ENCODE peak calls at places on chromosomes 4 and X, in eight cellular contexts. One of them, this sample, is unnamed. For H3K4me1, the result is how much of the 10 kb centered on the place peaks cover.

GRCh38 chrX:46263494-46263893 is 281.7 kb downstream of the ZNF674 start:
- DNase-seq in heart left ventricle: no peak
- DNase-seq in sigmoid colon: no peak
- DNase-seq in pancreas: no peak
- DNase-seq in mammary epithelial cell: peak
- DNase-seq in uterus: no peak
- DNase-seq in CD4-positive, alpha-beta memory T cell: no peak
- DNase-seq in tibial artery: no peak
- DNase-seq in this sample: no peak

GRCh38 chr4:183945741-183946140 is 40.6 kb downstream of the STOX2 start:
- DNase-seq in heart left ventricle: no peak
- DNase-seq in sigmoid colon: no peak
- DNase-seq in pancreas: no peak
- DNase-seq in mammary epithelial cell: no peak
- DNase-seq in uterus: no peak
- DNase-seq in CD4-positive, alpha-beta memory T cell: no peak
- DNase-seq in tibial artery: no peak
- DNase-seq in this sample: no peak

GRCh38 chrX:68980906-68981616 is 152.2 kb downstream of the EFNB1 start:
- DNase-seq in heart left ventricle: no peak
- DNase-seq in sigmoid colon: no peak
- DNase-seq in pancreas: no peak
- DNase-seq in mammary epithelial cell: no peak
- DNase-seq in uterus: no peak
- DNase-seq in CD4-positive, alpha-beta memory T cell: no peak
- DNase-seq in tibial artery: no peak
- DNase-seq in this sample: no peak

GRCh38 chr4:159864337-159864736 is 761.5 kb downstream of the RAPGEF2 start:
- DNase-seq in heart left ventricle: no peak
- DNase-seq in sigmoid colon: no peak
- DNase-seq in pancreas: no peak
- DNase-seq in mammary epithelial cell: no peak
- DNase-seq in uterus: no peak
- DNase-seq in CD4-positive, alpha-beta memory T cell: no peak
- DNase-seq in tibial artery: no peak
- DNase-seq in this sample: no peak

GRCh38 chrX:40158036-40158706 is 60.4 kb upstream of the BCOR start:
- DNase-seq in heart left ventricle: peak
- DNase-seq in sigmoid colon: no peak
- DNase-seq in pancreas: no peak
- DNase-seq in mammary epithelial cell: no peak
- DNase-seq in uterus: peak
- DNase-seq in CD4-positive, alpha-beta memory T cell: no peak
- DNase-seq in tibial artery: no peak
- DNase-seq in this sample: no peak

GRCh38 chr4:10917475-10918103 is 233.0 kb upstream of the CLNK start:
- DNase-seq in heart left ventricle: no peak
- DNase-seq in sigmoid colon: no peak
- DNase-seq in pancreas: peak
- DNase-seq in mammary epithelial cell: no peak
- DNase-seq in uterus: no peak
- DNase-seq in CD4-positive, alpha-beta memory T cell: no peak
- DNase-seq in tibial artery: no peak
- DNase-seq in this sample: no peak

GRCh38 chr4:146522862-146523205 is 1.1 kb upstream of the SLC10A7 start:
- DNase-seq in heart left ventricle: no peak
- DNase-seq in sigmoid colon: no peak
- DNase-seq in pancreas: no peak
- DNase-seq in mammary epithelial cell: peak
- DNase-seq in uterus: no peak
- DNase-seq in CD4-positive, alpha-beta memory T cell: no peak
- DNase-seq in tibial artery: no peak
- DNase-seq in this sample: no peak

GRCh38 chr4:13627185-13627605 is 330 bp downstream of the BOD1L1 start:
- DNase-seq in heart left ventricle: no peak
- DNase-seq in sigmoid colon: peak
- DNase-seq in pancreas: peak
- DNase-seq in mammary epithelial cell: no peak
- DNase-seq in uterus: no peak
- DNase-seq in CD4-positive, alpha-beta memory T cell: no peak
- DNase-seq in tibial artery: no peak
- DNase-seq in this sample: no peak

GRCh38 chrX:105608745-105609144 is 213.6 kb upstream of the NRK start:
- DNase-seq in heart left ventricle: no peak
- DNase-seq in sigmoid colon: no peak
- DNase-seq in pancreas: no peak
- DNase-seq in mammary epithelial cell: no peak
- DNase-seq in uterus: no peak
- DNase-seq in CD4-positive, alpha-beta memory T cell: no peak
- DNase-seq in tibial artery: no peak
- DNase-seq in this sample: no peak

GRCh38 chrX:71543316-71543715 is 10.4 kb downstream of the OGT start:
- DNase-seq in heart left ventricle: no peak
- DNase-seq in sigmoid colon: no peak
- DNase-seq in pancreas: no peak
- DNase-seq in mammary epithelial cell: peak
- DNase-seq in uterus: no peak
- DNase-seq in CD4-positive, alpha-beta memory T cell: no peak
- DNase-seq in tibial artery: no peak
- DNase-seq in this sample: no peak

GRCh38 chr4:52984469-52984868 is 122.4 kb downstream of the RASL11B start:
- DNase-seq in heart left ventricle: no peak
- DNase-seq in sigmoid colon: no peak
- DNase-seq in pancreas: no peak
- DNase-seq in mammary epithelial cell: peak
- DNase-seq in uterus: no peak
- DNase-seq in CD4-positive, alpha-beta memory T cell: no peak
- DNase-seq in tibial artery: no peak
- DNase-seq in this sample: no peak

DNA sequence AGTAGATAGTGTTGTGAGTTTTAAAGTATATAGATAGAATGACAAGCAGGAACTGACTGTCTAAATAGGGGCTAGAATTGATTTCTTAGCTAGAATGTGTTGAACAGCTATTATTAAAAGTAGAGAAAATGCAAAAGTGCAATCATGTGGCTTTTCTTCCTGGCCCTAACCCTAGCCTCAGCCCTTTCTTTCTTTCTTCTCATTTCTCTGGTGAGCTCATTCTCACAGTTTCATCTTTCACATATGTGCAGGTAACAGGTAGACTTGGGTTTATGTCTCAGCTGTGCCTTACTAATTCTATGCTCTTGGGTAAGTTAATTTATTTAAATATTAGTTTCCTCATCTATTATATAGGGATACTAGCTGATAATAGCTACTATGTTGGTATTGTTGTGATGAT is 24.9 kb downstream of the FGF2 start:
- DNase-seq in heart left ventricle: no peak
- DNase-seq in sigmoid colon: no peak
- DNase-seq in pancreas: no peak
- DNase-seq in mammary epithelial cell: no peak
- DNase-seq in uterus: no peak
- DNase-seq in CD4-positive, alpha-beta memory T cell: no peak
- DNase-seq in tibial artery: no peak
- DNase-seq in this sample: no peak
- H3K4me1 ChIP-seq in heart left ventricle: under half
- H3K4me1 ChIP-seq in sigmoid colon: under half
- H3K4me1 ChIP-seq in pancreas: under half
- H3K4me1 ChIP-seq in mammary epithelial cell: under half
- H3K4me1 ChIP-seq in uterus: under half
- H3K4me1 ChIP-seq in CD4-positive, alpha-beta memory T cell: under half
- H3K4me1 ChIP-seq in tibial artery: under half
- H3K4me1 ChIP-seq in this sample: under half

GRCh38 chr4:38132140-38132673 is 172.0 kb downstream of the PTTG2 start:
- DNase-seq in heart left ventricle: no peak
- DNase-seq in sigmoid colon: peak
- DNase-seq in pancreas: peak
- DNase-seq in mammary epithelial cell: peak
- DNase-seq in uterus: peak
- DNase-seq in CD4-positive, alpha-beta memory T cell: peak
- DNase-seq in tibial artery: peak
- DNase-seq in this sample: peak
- H3K4me1 ChIP-seq in heart left ventricle: under half
- H3K4me1 ChIP-seq in sigmoid colon: under half
- H3K4me1 ChIP-seq in pancreas: under half
- H3K4me1 ChIP-seq in mammary epithelial cell: under half
- H3K4me1 ChIP-seq in uterus: under half
- H3K4me1 ChIP-seq in CD4-positive, alpha-beta memory T cell: half or more
- H3K4me1 ChIP-seq in tibial artery: under half
- H3K4me1 ChIP-seq in this sample: under half

GRCh38 chrX:65686246-65686645 is 18.8 kb downstream of the MSN start:
- DNase-seq in heart left ventricle: no peak
- DNase-seq in sigmoid colon: no peak
- DNase-seq in pancreas: no peak
- DNase-seq in mammary epithelial cell: no peak
- DNase-seq in uterus: no peak
- DNase-seq in CD4-positive, alpha-beta memory T cell: no peak
- DNase-seq in tibial artery: no peak
- DNase-seq in this sample: no peak

GRCh38 chrX:65685112-65685511 is 17.7 kb downstream of the MSN start:
- DNase-seq in heart left ventricle: no peak
- DNase-seq in sigmoid colon: no peak
- DNase-seq in pancreas: no peak
- DNase-seq in mammary epithelial cell: no peak
- DNase-seq in uterus: no peak
- DNase-seq in CD4-positive, alpha-beta memory T cell: no peak
- DNase-seq in tibial artery: no peak
- DNase-seq in this sample: no peak

GRCh38 chrX:65688403-65688881 is 21.0 kb downstream of the MSN start:
- DNase-seq in heart left ventricle: no peak
- DNase-seq in sigmoid colon: no peak
- DNase-seq in pancreas: no peak
- DNase-seq in mammary epithelial cell: peak
- DNase-seq in uterus: no peak
- DNase-seq in CD4-positive, alpha-beta memory T cell: no peak
- DNase-seq in tibial artery: no peak
- DNase-seq in this sample: no peak

GRCh38 chrX:65689377-65689776 is 21.9 kb downstream of the MSN start:
- DNase-seq in heart left ventricle: no peak
- DNase-seq in sigmoid colon: no peak
- DNase-seq in pancreas: no peak
- DNase-seq in mammary epithelial cell: peak
- DNase-seq in uterus: no peak
- DNase-seq in CD4-positive, alpha-beta memory T cell: no peak
- DNase-seq in tibial artery: no peak
- DNase-seq in this sample: no peak

DNA sequence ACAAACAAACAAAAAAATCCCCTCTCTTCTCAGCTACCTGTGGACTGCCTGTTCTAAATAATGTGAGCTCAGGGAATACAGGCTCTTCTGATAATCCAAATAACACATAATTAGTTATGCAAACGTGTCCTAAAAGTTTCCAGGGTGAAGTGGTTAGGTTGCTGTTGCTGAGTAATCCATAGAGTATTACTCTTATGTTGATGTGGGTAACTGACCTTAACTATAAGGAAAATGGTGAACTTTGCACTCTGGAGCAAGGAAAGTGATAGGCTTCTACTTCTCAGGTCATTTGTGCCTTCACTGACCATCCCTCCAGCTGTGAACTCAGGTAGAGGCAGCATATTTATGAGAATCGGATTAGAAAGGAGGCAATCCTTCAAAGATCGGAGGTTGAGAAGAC is 19.9 kb downstream of the MSN start:
- DNase-seq in heart left ventricle: no peak
- DNase-seq in sigmoid colon: no peak
- DNase-seq in pancreas: no peak
- DNase-seq in mammary epithelial cell: no peak
- DNase-seq in uterus: no peak
- DNase-seq in CD4-positive, alpha-beta memory T cell: no peak
- DNase-seq in tibial artery: no peak
- DNase-seq in this sample: no peak
- H3K4me1 ChIP-seq in heart left ventricle: half or more
- H3K4me1 ChIP-seq in sigmoid colon: under half
- H3K4me1 ChIP-seq in pancreas: under half
- H3K4me1 ChIP-seq in mammary epithelial cell: under half
- H3K4me1 ChIP-seq in uterus: under half
- H3K4me1 ChIP-seq in CD4-positive, alpha-beta memory T cell: half or more
- H3K4me1 ChIP-seq in tibial artery: under half
- H3K4me1 ChIP-seq in this sample: half or more

GRCh38 chrX:15946783-15947550 is 92.4 kb upstream of the AP1S2 start:
- DNase-seq in heart left ventricle: no peak
- DNase-seq in sigmoid colon: no peak
- DNase-seq in pancreas: no peak
- DNase-seq in mammary epithelial cell: peak
- DNase-seq in uterus: no peak
- DNase-seq in CD4-positive, alpha-beta memory T cell: no peak
- DNase-seq in tibial artery: no peak
- DNase-seq in this sample: no peak

GRCh38 chrX:15947648-15948317 is 93.2 kb upstream of the AP1S2 start:
- DNase-seq in heart left ventricle: no peak
- DNase-seq in sigmoid colon: no peak
- DNase-seq in pancreas: no peak
- DNase-seq in mammary epithelial cell: peak
- DNase-seq in uterus: peak
- DNase-seq in CD4-positive, alpha-beta memory T cell: no peak
- DNase-seq in tibial artery: no peak
- DNase-seq in this sample: no peak

GRCh38 chrX:15942307-15942706 is 87.7 kb upstream of the AP1S2 start:
- DNase-seq in heart left ventricle: no peak
- DNase-seq in sigmoid colon: no peak
- DNase-seq in pancreas: no peak
- DNase-seq in mammary epithelial cell: no peak
- DNase-seq in uterus: no peak
- DNase-seq in CD4-positive, alpha-beta memory T cell: no peak
- DNase-seq in tibial artery: no peak
- DNase-seq in this sample: no peak

GRCh38 chrX:15939737-15940136 is 85.1 kb upstream of the AP1S2 start:
- DNase-seq in heart left ventricle: no peak
- DNase-seq in sigmoid colon: no peak
- DNase-seq in pancreas: no peak
- DNase-seq in mammary epithelial cell: no peak
- DNase-seq in uterus: no peak
- DNase-seq in CD4-positive, alpha-beta memory T cell: no peak
- DNase-seq in tibial artery: no peak
- DNase-seq in this sample: no peak

DNA sequence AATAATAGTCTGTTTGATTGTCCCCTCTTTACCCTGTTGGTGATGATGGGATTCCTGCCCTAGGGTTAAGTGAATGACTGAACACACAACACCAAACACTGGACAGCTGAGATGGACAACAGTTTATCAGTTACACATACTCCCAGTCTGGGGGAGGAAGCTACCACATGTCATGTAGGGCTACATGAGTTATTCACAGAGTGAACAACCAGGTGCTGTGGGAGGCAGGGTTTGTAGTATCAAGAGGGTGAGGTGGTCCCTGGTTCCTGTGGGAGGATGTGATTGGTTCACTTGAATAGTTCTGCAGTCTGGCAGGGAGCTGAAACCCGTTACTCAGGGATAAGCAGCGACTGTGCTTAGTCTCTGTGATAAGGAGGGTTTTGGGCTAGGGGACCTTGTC is 88.8 kb upstream of the AP1S2 start:
- DNase-seq in heart left ventricle: no peak
- DNase-seq in sigmoid colon: no peak
- DNase-seq in pancreas: no peak
- DNase-seq in mammary epithelial cell: no peak
- DNase-seq in uterus: no peak
- DNase-seq in CD4-positive, alpha-beta memory T cell: no peak
- DNase-seq in tibial artery: no peak
- DNase-seq in this sample: no peak
- H3K4me1 ChIP-seq in heart left ventricle: under half
- H3K4me1 ChIP-seq in sigmoid colon: under half
- H3K4me1 ChIP-seq in pancreas: under half
- H3K4me1 ChIP-seq in mammary epithelial cell: under half
- H3K4me1 ChIP-seq in uterus: under half
- H3K4me1 ChIP-seq in CD4-positive, alpha-beta memory T cell: under half
- H3K4me1 ChIP-seq in tibial artery: under half
- H3K4me1 ChIP-seq in this sample: under half

GRCh38 chr4:150363721-150364688 is 217.9 kb upstream of the MAB21L2 start:
- DNase-seq in heart left ventricle: no peak
- DNase-seq in sigmoid colon: no peak
- DNase-seq in pancreas: no peak
- DNase-seq in mammary epithelial cell: no peak
- DNase-seq in uterus: no peak
- DNase-seq in CD4-positive, alpha-beta memory T cell: no peak
- DNase-seq in tibial artery: no peak
- DNase-seq in this sample: no peak
- H3K4me1 ChIP-seq in heart left ventricle: under half
- H3K4me1 ChIP-seq in sigmoid colon: under half
- H3K4me1 ChIP-seq in pancreas: under half
- H3K4me1 ChIP-seq in mammary epithelial cell: under half
- H3K4me1 ChIP-seq in uterus: under half
- H3K4me1 ChIP-seq in CD4-positive, alpha-beta memory T cell: under half
- H3K4me1 ChIP-seq in tibial artery: under half
- H3K4me1 ChIP-seq in this sample: under half